ENCODE peak calls at places on chromosomes 1 and 21, in four cellular contexts. G is CD8-positive, alpha-beta memory T cell; C is activated CD4-positive, alpha-beta T cell treated with anti-CD3 and anti-CD28 coated beads, Interleukin-2, amount 50 U/mL, for 4 hours; Z is OCI-M1. T is an unnamed sample.

GRCh38 chr1:12161662-12162458 is 4.9 kb upstream of the TNFRSF1B start:
- DNase-seq in G (no peak), C (peak; percentile 60), Z (peak; percentile 96), T (peak; percentile 93)

GRCh38 chr1:19689856-19690255 is 25.2 kb downstream of the HTR6 start:
- DNase-seq in G (no peak), C (no peak), Z (peak; percentile 11), T (no peak)

GRCh38 chr21:35057428-35057827 is 8.3 kb upstream of the RUNX1 start:
- DNase-seq in G (no peak), C (no peak), Z (no peak), T (no peak)

GRCh38 chr1:53340660-53341520 is 13.0 kb upstream of the LRP8 start:
- DNase-seq in G (no peak), C (peak; percentile 29), Z (no peak), T (no peak)

GRCh38 chr1:91098299-91098901 is 76.6 kb upstream of the ZNF644 start:
- DNase-seq in G (no peak), C (no peak), Z (peak; percentile 39), T (no peak)

GRCh38 chr1:237901284-237901870 is 10.7 kb upstream of the ZP4 start:
- DNase-seq in G (no peak), C (no peak), Z (peak; percentile 66), T (peak; percentile 12)

GRCh38 chr1:154993572-154994268 is at the start of gene LENEP:
- DNase-seq in G (no peak), C (no peak), Z (peak; percentile 52), T (no peak)

GRCh38 chr1:19432943-19433609 is 52.3 kb downstream of the CAPZB start:
- DNase-seq in G (no peak), C (no peak), Z (no peak), T (no peak)

GRCh38 chr1:241934181-241934815 is 23.3 kb upstream of the BECN2 start:
- DNase-seq in G (no peak), C (no peak), Z (no peak), T (no peak)

GRCh38 chr1:51644533-51645197 is 27.8 kb downstream of the OSBPL9 start:
- DNase-seq in G (no peak), C (no peak), Z (no peak), T (no peak)